ENCODE peak calls at places on chromosome 1, in eight cellular contexts. B is NCI-H2171, S is AG09309, Y is lung microvascular endothelial cell, A is NCI-H2029, E is BJ, C is ovary, Q is erythroblast. T is an unnamed sample.

GRCh38 chr1:48048064-48048463 is 50.9 kb upstream of the TRABD2B start:
- DNase-seq in E (no peak), C (no peak), S (no peak), Q (no peak), Y (no peak), B (no peak), A (no peak), T (no peak)

GRCh38 chr1:184822267-184822666 is 67.6 kb upstream of the EDEM3 start:
- DNase-seq in Q (peak; percentile 9), C (no peak), Y (no peak), E (no peak), A (peak; percentile 32), B (no peak), S (no peak), T (no peak)

GRCh38 chr1:25724986-25725385 is 75.0 kb upstream of the SELENON start:
- DNase-seq in Y (no peak), A (no peak), E (no peak), B (no peak), C (no peak), S (no peak), Q (no peak), T (no peak)

GRCh38 chr1:16021681-16022080 is at the start of gene CLCNKA:
- DNase-seq in Q (no peak), C (peak; percentile 37), S (no peak), Y (no peak), B (no peak), A (no peak), E (no peak), T (no peak)

GRCh38 chr1:89603651-89604413 is 29.1 kb upstream of the LRRC8C start:
- DNase-seq in Y (no peak), B (no peak), E (no peak), Q (no peak), A (no peak), S (peak; percentile 14), C (no peak), T (no peak)

GRCh38 chr1:19414490-19414889 is 70.8 kb downstream of the CAPZB start:
- DNase-seq in Y (no peak), A (no peak), C (peak; percentile 61), B (no peak), E (no peak), Q (no peak), S (no peak), T (peak; percentile 73)

GRCh38 chr1:59366352-59366751 is 69.5 kb downstream of the FGGY start:
- DNase-seq in A (no peak), Y (no peak), C (no peak), Q (no peak), S (no peak), B (no peak), E (no peak), T (no peak)

GRCh38 chr1:154760469-154760933 is 109.6 kb downstream of the KCNN3 start:
- DNase-seq in A (peak; percentile 50), C (peak; percentile 63), S (no peak), Q (peak; percentile 71), E (no peak), Y (peak; percentile 70), B (no peak), T (no peak)

GRCh38 chr1:53089478-53090226 is 27.6 kb downstream of the PODN start:
- DNase-seq in E (no peak), Q (no peak), B (no peak), C (no peak), A (no peak), Y (no peak), S (no peak), T (no peak)

GRCh38 chr1:15118579-15118978 is 35.0 kb upstream of the TMEM51 start:
- DNase-seq in A (no peak), C (no peak), S (no peak), Q (no peak), B (no peak), Y (no peak), E (no peak), T (no peak)

T was measured in brain pericyte.